ENCODE peak calls at places on chromosomes 13 and 19, in eight cellular contexts. One of them, this sample, is unnamed.

GRCh38 chr13:31909889-31910551 is 121.6 kb upstream of the FRY start:
- DNase-seq in hepatocyte: peak
- DNase-seq in left ventricle myocardium inferior: no peak
- DNase-seq in stimulated activated CD4-positive, alpha-beta T cell treated with anti-CD3 and anti-CD28 coated beads, Interleukin-4, amount 100 ng/mL, for 48 hours: peak
- DNase-seq in putamen: peak
- DNase-seq in HepG2: peak
- DNase-seq in T-helper 9 cell: peak
- DNase-seq in HTR-8/SVneo: peak
- DNase-seq in this sample: no peak

GRCh38 chr13:97057196-97057595 is 62.9 kb upstream of the OXGR1 start:
- DNase-seq in left ventricle myocardium inferior: no peak
- DNase-seq in T-helper 9 cell: no peak
- DNase-seq in HepG2: no peak
- DNase-seq in putamen: no peak
- DNase-seq in HTR-8/SVneo: no peak
- DNase-seq in stimulated activated CD4-positive, alpha-beta T cell treated with anti-CD3 and anti-CD28 coated beads, Interleukin-4, amount 100 ng/mL, for 48 hours: no peak
- DNase-seq in hepatocyte: no peak
- DNase-seq in this sample: no peak

GRCh38 chr13:44317752-44318550 is 55.7 kb upstream of the SERP2 start:
- DNase-seq in left ventricle myocardium inferior: no peak
- DNase-seq in putamen: no peak
- DNase-seq in HepG2: no peak
- DNase-seq in stimulated activated CD4-positive, alpha-beta T cell treated with anti-CD3 and anti-CD28 coated beads, Interleukin-4, amount 100 ng/mL, for 48 hours: no peak
- DNase-seq in HTR-8/SVneo: no peak
- DNase-seq in T-helper 9 cell: no peak
- DNase-seq in hepatocyte: no peak
- DNase-seq in this sample: no peak

GRCh38 chr13:27208514-27208913 is 36.9 kb upstream of the USP12 start:
- DNase-seq in putamen: no peak
- DNase-seq in left ventricle myocardium inferior: no peak
- DNase-seq in hepatocyte: no peak
- DNase-seq in stimulated activated CD4-positive, alpha-beta T cell treated with anti-CD3 and anti-CD28 coated beads, Interleukin-4, amount 100 ng/mL, for 48 hours: no peak
- DNase-seq in HepG2: no peak
- DNase-seq in HTR-8/SVneo: no peak
- DNase-seq in T-helper 9 cell: no peak
- DNase-seq in this sample: no peak

GRCh38 chr13:27601208-27601607 is 19.1 kb downstream of the LNX2 start:
- DNase-seq in HTR-8/SVneo: no peak
- DNase-seq in left ventricle myocardium inferior: no peak
- DNase-seq in HepG2: no peak
- DNase-seq in hepatocyte: no peak
- DNase-seq in T-helper 9 cell: no peak
- DNase-seq in putamen: no peak
- DNase-seq in stimulated activated CD4-positive, alpha-beta T cell treated with anti-CD3 and anti-CD28 coated beads, Interleukin-4, amount 100 ng/mL, for 48 hours: no peak
- DNase-seq in this sample: no peak

GRCh38 chr13:33489563-33489962 is 204.0 kb upstream of the STARD13 start:
- DNase-seq in stimulated activated CD4-positive, alpha-beta T cell treated with anti-CD3 and anti-CD28 coated beads, Interleukin-4, amount 100 ng/mL, for 48 hours: no peak
- DNase-seq in HepG2: no peak
- DNase-seq in T-helper 9 cell: no peak
- DNase-seq in hepatocyte: no peak
- DNase-seq in left ventricle myocardium inferior: no peak
- DNase-seq in HTR-8/SVneo: no peak
- DNase-seq in putamen: no peak
- DNase-seq in this sample: no peak

GRCh38 chr13:26075498-26075897 is 23.7 kb upstream of the SHISA2 start:
- DNase-seq in T-helper 9 cell: no peak
- DNase-seq in stimulated activated CD4-positive, alpha-beta T cell treated with anti-CD3 and anti-CD28 coated beads, Interleukin-4, amount 100 ng/mL, for 48 hours: no peak
- DNase-seq in left ventricle myocardium inferior: no peak
- DNase-seq in HepG2: no peak
- DNase-seq in hepatocyte: no peak
- DNase-seq in HTR-8/SVneo: no peak
- DNase-seq in putamen: no peak
- DNase-seq in this sample: no peak

GRCh38 chr13:112693831-112694497 is 4.1 kb downstream of the ATP11A start:
- DNase-seq in stimulated activated CD4-positive, alpha-beta T cell treated with anti-CD3 and anti-CD28 coated beads, Interleukin-4, amount 100 ng/mL, for 48 hours: no peak
- DNase-seq in hepatocyte: no peak
- DNase-seq in HTR-8/SVneo: no peak
- DNase-seq in putamen: no peak
- DNase-seq in left ventricle myocardium inferior: no peak
- DNase-seq in T-helper 9 cell: no peak
- DNase-seq in HepG2: no peak
- DNase-seq in this sample: peak

GRCh38 chr19:16447015-16447384 is 24.8 kb downstream of the EPS15L1 start:
- DNase-seq in left ventricle myocardium inferior: peak
- DNase-seq in stimulated activated CD4-positive, alpha-beta T cell treated with anti-CD3 and anti-CD28 coated beads, Interleukin-4, amount 100 ng/mL, for 48 hours: no peak
- DNase-seq in hepatocyte: peak
- DNase-seq in putamen: no peak
- DNase-seq in HepG2: peak
- DNase-seq in T-helper 9 cell: no peak
- DNase-seq in HTR-8/SVneo: no peak
- DNase-seq in this sample: peak

GRCh38 chr13:26605845-26606244 is 48.4 kb downstream of the WASF3 start:
- DNase-seq in stimulated activated CD4-positive, alpha-beta T cell treated with anti-CD3 and anti-CD28 coated beads, Interleukin-4, amount 100 ng/mL, for 48 hours: no peak
- DNase-seq in HepG2: peak
- DNase-seq in putamen: no peak
- DNase-seq in HTR-8/SVneo: no peak
- DNase-seq in hepatocyte: no peak
- DNase-seq in left ventricle myocardium inferior: no peak
- DNase-seq in T-helper 9 cell: no peak
- DNase-seq in this sample: no peak

GRCh38 chr13:75072368-75072767 is 409.6 kb downstream of the TBC1D4 start:
- DNase-seq in putamen: no peak
- DNase-seq in left ventricle myocardium inferior: no peak
- DNase-seq in T-helper 9 cell: no peak
- DNase-seq in HepG2: no peak
- DNase-seq in HTR-8/SVneo: no peak
- DNase-seq in stimulated activated CD4-positive, alpha-beta T cell treated with anti-CD3 and anti-CD28 coated beads, Interleukin-4, amount 100 ng/mL, for 48 hours: no peak
- DNase-seq in hepatocyte: no peak
- DNase-seq in this sample: no peak

GRCh38 chr13:33279414-33279813 is 6.1 kb downstream of the STARD13 start:
- DNase-seq in HepG2: no peak
- DNase-seq in HTR-8/SVneo: no peak
- DNase-seq in stimulated activated CD4-positive, alpha-beta T cell treated with anti-CD3 and anti-CD28 coated beads, Interleukin-4, amount 100 ng/mL, for 48 hours: no peak
- DNase-seq in T-helper 9 cell: no peak
- DNase-seq in putamen: no peak
- DNase-seq in left ventricle myocardium inferior: no peak
- DNase-seq in hepatocyte: no peak
- DNase-seq in this sample: no peak

GRCh38 chr13:34257980-34258379 is 440.0 kb downstream of the RFC3 start:
- DNase-seq in left ventricle myocardium inferior: no peak
- DNase-seq in HepG2: no peak
- DNase-seq in putamen: peak
- DNase-seq in T-helper 9 cell: no peak
- DNase-seq in HTR-8/SVneo: no peak
- DNase-seq in hepatocyte: no peak
- DNase-seq in stimulated activated CD4-positive, alpha-beta T cell treated with anti-CD3 and anti-CD28 coated beads, Interleukin-4, amount 100 ng/mL, for 48 hours: no peak
- DNase-seq in this sample: peak

GRCh38 chr19:55199620-55200204 is 9.6 kb downstream of the PTPRH start:
- DNase-seq in putamen: no peak
- DNase-seq in T-helper 9 cell: no peak
- DNase-seq in HepG2: no peak
- DNase-seq in HTR-8/SVneo: no peak
- DNase-seq in hepatocyte: no peak
- DNase-seq in left ventricle myocardium inferior: no peak
- DNase-seq in stimulated activated CD4-positive, alpha-beta T cell treated with anti-CD3 and anti-CD28 coated beads, Interleukin-4, amount 100 ng/mL, for 48 hours: no peak
- DNase-seq in this sample: no peak

GRCh38 chr13:24274452-24274971 is 34.9 kb upstream of the C1QTNF9 start:
- DNase-seq in stimulated activated CD4-positive, alpha-beta T cell treated with anti-CD3 and anti-CD28 coated beads, Interleukin-4, amount 100 ng/mL, for 48 hours: peak
- DNase-seq in putamen: peak
- DNase-seq in T-helper 9 cell: peak
- DNase-seq in left ventricle myocardium inferior: peak
- DNase-seq in HTR-8/SVneo: no peak
- DNase-seq in HepG2: no peak
- DNase-seq in hepatocyte: no peak
- DNase-seq in this sample: no peak

GRCh38 chr19:54096642-54097106 is 3.9 kb downstream of the OSCAR start:
- DNase-seq in HTR-8/SVneo: no peak
- DNase-seq in putamen: no peak
- DNase-seq in stimulated activated CD4-positive, alpha-beta T cell treated with anti-CD3 and anti-CD28 coated beads, Interleukin-4, amount 100 ng/mL, for 48 hours: no peak
- DNase-seq in left ventricle myocardium inferior: no peak
- DNase-seq in hepatocyte: no peak
- DNase-seq in T-helper 9 cell: no peak
- DNase-seq in HepG2: no peak
- DNase-seq in this sample: peak

GRCh38 chr13:101473458-101473857 is 21.0 kb downstream of the ITGBL1 start:
- DNase-seq in left ventricle myocardium inferior: peak
- DNase-seq in T-helper 9 cell: no peak
- DNase-seq in stimulated activated CD4-positive, alpha-beta T cell treated with anti-CD3 and anti-CD28 coated beads, Interleukin-4, amount 100 ng/mL, for 48 hours: no peak
- DNase-seq in HepG2: no peak
- DNase-seq in hepatocyte: no peak
- DNase-seq in HTR-8/SVneo: no peak
- DNase-seq in putamen: no peak
- DNase-seq in this sample: no peak

GRCh38 chr13:20721454-20722357 is 18.2 kb downstream of the IL17D start:
- DNase-seq in hepatocyte: peak
- DNase-seq in stimulated activated CD4-positive, alpha-beta T cell treated with anti-CD3 and anti-CD28 coated beads, Interleukin-4, amount 100 ng/mL, for 48 hours: no peak
- DNase-seq in left ventricle myocardium inferior: peak
- DNase-seq in HepG2: no peak
- DNase-seq in T-helper 9 cell: no peak
- DNase-seq in HTR-8/SVneo: no peak
- DNase-seq in putamen: no peak
- DNase-seq in this sample: no peak

GRCh38 chr13:94210826-94211225 is 268.7 kb downstream of the DCT start:
- DNase-seq in putamen: no peak
- DNase-seq in hepatocyte: no peak
- DNase-seq in HepG2: no peak
- DNase-seq in stimulated activated CD4-positive, alpha-beta T cell treated with anti-CD3 and anti-CD28 coated beads, Interleukin-4, amount 100 ng/mL, for 48 hours: no peak
- DNase-seq in left ventricle myocardium inferior: no peak
- DNase-seq in T-helper 9 cell: no peak
- DNase-seq in HTR-8/SVneo: no peak
- DNase-seq in this sample: no peak

GRCh38 chr19:35901854-35902661 is at the start of gene HCST:
- DNase-seq in HTR-8/SVneo: no peak
- DNase-seq in hepatocyte: no peak
- DNase-seq in putamen: no peak
- DNase-seq in left ventricle myocardium inferior: no peak
- DNase-seq in stimulated activated CD4-positive, alpha-beta T cell treated with anti-CD3 and anti-CD28 coated beads, Interleukin-4, amount 100 ng/mL, for 48 hours: no peak
- DNase-seq in T-helper 9 cell: peak
- DNase-seq in HepG2: no peak
- DNase-seq in this sample: no peak

GRCh38 chr19:681029-681626 is 4.9 kb downstream of the FSTL3 start:
- DNase-seq in putamen: no peak
- DNase-seq in left ventricle myocardium inferior: peak
- DNase-seq in HTR-8/SVneo: no peak
- DNase-seq in HepG2: no peak
- DNase-seq in stimulated activated CD4-positive, alpha-beta T cell treated with anti-CD3 and anti-CD28 coated beads, Interleukin-4, amount 100 ng/mL, for 48 hours: no peak
- DNase-seq in hepatocyte: peak
- DNase-seq in T-helper 9 cell: no peak
- DNase-seq in this sample: peak

GRCh38 chr19:1286859-1287621 is 1.4 kb downstream of the EFNA2 start:
- DNase-seq in left ventricle myocardium inferior: no peak
- DNase-seq in stimulated activated CD4-positive, alpha-beta T cell treated with anti-CD3 and anti-CD28 coated beads, Interleukin-4, amount 100 ng/mL, for 48 hours: no peak
- DNase-seq in T-helper 9 cell: no peak
- DNase-seq in putamen: no peak
- DNase-seq in HTR-8/SVneo: no peak
- DNase-seq in HepG2: no peak
- DNase-seq in hepatocyte: no peak
- DNase-seq in this sample: no peak

GRCh38 chr13:78875792-78876580 is 217.0 kb upstream of the OBI1 start:
- DNase-seq in HTR-8/SVneo: no peak
- DNase-seq in left ventricle myocardium inferior: no peak
- DNase-seq in hepatocyte: no peak
- DNase-seq in HepG2: no peak
- DNase-seq in putamen: no peak
- DNase-seq in T-helper 9 cell: no peak
- DNase-seq in stimulated activated CD4-positive, alpha-beta T cell treated with anti-CD3 and anti-CD28 coated beads, Interleukin-4, amount 100 ng/mL, for 48 hours: no peak
- DNase-seq in this sample: peak

This sample was measured in HL-60.